ENCODE peak calls at places on chromosomes 7 and 10, in seven cellular contexts. One of them, this sample, is unnamed.

GRCh38 chr10:11795101-11795920 is 27.8 kb upstream of the PROSER2 start:
- DNase-seq in stimulated activated effector memory CD8-positive, alpha-beta T cell treated with anti-CD3 and anti-CD28 coated beads, Interleukin-12 subunit alpha, Interleukin-12 subunit beta, amount 100 ng/mL, for 72 hours: no peak
- DNase-seq in ELR: no peak
- DNase-seq in activated CD4-positive, alpha-beta T cell treated with anti-CD3 and anti-CD28 coated beads, Interleukin-2, amount 50 U/mL, for 1 hour: no peak
- DNase-seq in activated T-cell treated with anti-CD3 and anti-CD28 coated beads for 1 hour: no peak
- DNase-seq in NCI-H446: no peak
- DNase-seq in NCI-H82: no peak
- DNase-seq in this sample: no peak

GRCh38 chr7:129176853-129177369 is 11.5 kb upstream of the SMO start:
- DNase-seq in stimulated activated effector memory CD8-positive, alpha-beta T cell treated with anti-CD3 and anti-CD28 coated beads, Interleukin-12 subunit alpha, Interleukin-12 subunit beta, amount 100 ng/mL, for 72 hours: no peak
- DNase-seq in ELR: no peak
- DNase-seq in activated CD4-positive, alpha-beta T cell treated with anti-CD3 and anti-CD28 coated beads, Interleukin-2, amount 50 U/mL, for 1 hour: no peak
- DNase-seq in activated T-cell treated with anti-CD3 and anti-CD28 coated beads for 1 hour: no peak
- DNase-seq in NCI-H446: no peak
- DNase-seq in NCI-H82: no peak
- DNase-seq in this sample: peak; percentile 78

GRCh38 chr10:69425513-69426298 is 9.0 kb upstream of the TACR2 start:
- DNase-seq in stimulated activated effector memory CD8-positive, alpha-beta T cell treated with anti-CD3 and anti-CD28 coated beads, Interleukin-12 subunit alpha, Interleukin-12 subunit beta, amount 100 ng/mL, for 72 hours: no peak
- DNase-seq in ELR: no peak
- DNase-seq in activated CD4-positive, alpha-beta T cell treated with anti-CD3 and anti-CD28 coated beads, Interleukin-2, amount 50 U/mL, for 1 hour: peak; percentile 44
- DNase-seq in activated T-cell treated with anti-CD3 and anti-CD28 coated beads for 1 hour: no peak
- DNase-seq in NCI-H446: no peak
- DNase-seq in NCI-H82: peak; percentile 3
- DNase-seq in this sample: peak; percentile 63

GRCh38 chr7:94250124-94250523 is 144.6 kb upstream of the COL1A2 start:
- DNase-seq in stimulated activated effector memory CD8-positive, alpha-beta T cell treated with anti-CD3 and anti-CD28 coated beads, Interleukin-12 subunit alpha, Interleukin-12 subunit beta, amount 100 ng/mL, for 72 hours: no peak
- DNase-seq in ELR: no peak
- DNase-seq in activated CD4-positive, alpha-beta T cell treated with anti-CD3 and anti-CD28 coated beads, Interleukin-2, amount 50 U/mL, for 1 hour: no peak
- DNase-seq in activated T-cell treated with anti-CD3 and anti-CD28 coated beads for 1 hour: no peak
- DNase-seq in NCI-H446: no peak
- DNase-seq in NCI-H82: peak; percentile 94
- DNase-seq in this sample: peak; percentile 92

GRCh38 chr10:14039968-14040668 is 290.6 kb downstream of the FRMD4A start:
- DNase-seq in stimulated activated effector memory CD8-positive, alpha-beta T cell treated with anti-CD3 and anti-CD28 coated beads, Interleukin-12 subunit alpha, Interleukin-12 subunit beta, amount 100 ng/mL, for 72 hours: no peak
- DNase-seq in ELR: no peak
- DNase-seq in activated CD4-positive, alpha-beta T cell treated with anti-CD3 and anti-CD28 coated beads, Interleukin-2, amount 50 U/mL, for 1 hour: no peak
- DNase-seq in activated T-cell treated with anti-CD3 and anti-CD28 coated beads for 1 hour: no peak
- DNase-seq in NCI-H446: no peak
- DNase-seq in NCI-H82: no peak
- DNase-seq in this sample: no peak

GRCh38 chr7:111855161-111855841 is 293.0 kb upstream of the IMMP2L start:
- DNase-seq in stimulated activated effector memory CD8-positive, alpha-beta T cell treated with anti-CD3 and anti-CD28 coated beads, Interleukin-12 subunit alpha, Interleukin-12 subunit beta, amount 100 ng/mL, for 72 hours: no peak
- DNase-seq in ELR: peak; percentile 73
- DNase-seq in activated CD4-positive, alpha-beta T cell treated with anti-CD3 and anti-CD28 coated beads, Interleukin-2, amount 50 U/mL, for 1 hour: no peak
- DNase-seq in activated T-cell treated with anti-CD3 and anti-CD28 coated beads for 1 hour: no peak
- DNase-seq in NCI-H446: peak; percentile 61
- DNase-seq in NCI-H82: peak; percentile 73
- DNase-seq in this sample: peak; percentile 53

GRCh38 chr10:970311-971149 is 17.7 kb upstream of the GTPBP4 start:
- DNase-seq in stimulated activated effector memory CD8-positive, alpha-beta T cell treated with anti-CD3 and anti-CD28 coated beads, Interleukin-12 subunit alpha, Interleukin-12 subunit beta, amount 100 ng/mL, for 72 hours: no peak
- DNase-seq in ELR: no peak
- DNase-seq in activated CD4-positive, alpha-beta T cell treated with anti-CD3 and anti-CD28 coated beads, Interleukin-2, amount 50 U/mL, for 1 hour: no peak
- DNase-seq in activated T-cell treated with anti-CD3 and anti-CD28 coated beads for 1 hour: no peak
- DNase-seq in NCI-H446: no peak
- DNase-seq in NCI-H82: peak; percentile 88
- DNase-seq in this sample: peak; percentile 59

GRCh38 chr10:70782401-70783055 is 2.6 kb downstream of the TBATA start:
- DNase-seq in stimulated activated effector memory CD8-positive, alpha-beta T cell treated with anti-CD3 and anti-CD28 coated beads, Interleukin-12 subunit alpha, Interleukin-12 subunit beta, amount 100 ng/mL, for 72 hours: no peak
- DNase-seq in ELR: no peak
- DNase-seq in activated CD4-positive, alpha-beta T cell treated with anti-CD3 and anti-CD28 coated beads, Interleukin-2, amount 50 U/mL, for 1 hour: no peak
- DNase-seq in activated T-cell treated with anti-CD3 and anti-CD28 coated beads for 1 hour: no peak
- DNase-seq in NCI-H446: no peak
- DNase-seq in NCI-H82: no peak
- DNase-seq in this sample: no peak

GRCh38 chr10:96222908-96223307 is 48.5 kb downstream of the BLNK start:
- DNase-seq in stimulated activated effector memory CD8-positive, alpha-beta T cell treated with anti-CD3 and anti-CD28 coated beads, Interleukin-12 subunit alpha, Interleukin-12 subunit beta, amount 100 ng/mL, for 72 hours: no peak
- DNase-seq in ELR: no peak
- DNase-seq in activated CD4-positive, alpha-beta T cell treated with anti-CD3 and anti-CD28 coated beads, Interleukin-2, amount 50 U/mL, for 1 hour: no peak
- DNase-seq in activated T-cell treated with anti-CD3 and anti-CD28 coated beads for 1 hour: no peak
- DNase-seq in NCI-H446: no peak
- DNase-seq in NCI-H82: no peak
- DNase-seq in this sample: no peak